ENCODE peak calls at places on chromosomes 6 and 20, in nine cellular contexts. U is astrocyte of the spinal cord, N is heart right ventricle, E is fibroblast of lung, K is colonic mucosa, R is lung, T is psoas muscle, P is GM06990, F is HL-60. L is an unnamed sample.

GRCh38 chr6:82013561-82014275 is 233.8 kb downstream of the IBTK start:
- DNase-seq in U (peak; percentile 81), K (no peak), N (no peak), F (no peak), R (no peak), T (no peak), P (no peak), E (peak; percentile 72), L (peak; percentile 67)

GRCh38 chr6:111427341-111428116 is 55.5 kb downstream of the REV3L start:
- DNase-seq in P (no peak), U (peak; percentile 86), K (no peak), E (peak; percentile 87), F (peak; percentile 71), T (no peak), N (no peak), R (no peak), L (peak; percentile 82)

GRCh38 chr6:159680104-159680503 is 12.9 kb downstream of the SOD2 start:
- DNase-seq in P (no peak), E (peak; percentile 29), U (no peak), K (no peak), F (no peak), R (no peak), T (no peak), N (no peak), L (no peak)

GRCh38 chr20:19802492-19803158 is 44.6 kb downstream of the RIN2 start:
- DNase-seq in N (no peak), P (no peak), F (no peak), R (no peak), T (no peak), K (peak; percentile 42), E (peak; percentile 56), U (peak; percentile 18), L (peak; percentile 93)

GRCh38 chr6:35341557-35341956 is 801 bp upstream of the PPARD start:
- DNase-seq in U (no peak), F (no peak), P (no peak), T (no peak), K (no peak), N (no peak), R (no peak), E (no peak), L (peak; percentile 32)

GRCh38 chr6:45175272-45175671 is 152.9 kb upstream of the RUNX2 start:
- DNase-seq in U (no peak), T (no peak), K (no peak), N (no peak), R (no peak), F (no peak), P (no peak), E (no peak), L (no peak)

GRCh38 chr6:67887747-67888545 is 747.1 kb upstream of the ADGRB3 start:
- DNase-seq in F (no peak), K (no peak), N (no peak), E (no peak), U (no peak), P (no peak), T (no peak), R (no peak), L (no peak)

GRCh38 chr6:25007269-25007699 is 71.5 kb upstream of the RIPOR2 start:
- DNase-seq in P (peak; percentile 70), N (no peak), T (no peak), E (no peak), F (no peak), U (no peak), K (no peak), R (no peak), L (peak; percentile 27)

GRCh38 chr6:137588472-137588871 is 94.3 kb upstream of the OLIG3 start:
- DNase-seq in P (no peak), K (no peak), N (no peak), U (no peak), R (no peak), F (no peak), E (no peak), T (no peak), L (no peak)

GRCh38 chr20:41480054-41480770 is 113.6 kb upstream of the EMILIN3 start:
- DNase-seq in P (no peak), F (peak; percentile 68), U (peak; percentile 8), T (no peak), R (no peak), K (no peak), N (no peak), E (no peak), L (no peak)

GRCh38 chr6:135251416-135251815 is 70.3 kb downstream of the MYB start:
- DNase-seq in P (no peak), N (no peak), E (no peak), K (peak; percentile 84), R (peak; percentile 41), U (no peak), T (no peak), F (no peak), L (no peak)

DNA sequence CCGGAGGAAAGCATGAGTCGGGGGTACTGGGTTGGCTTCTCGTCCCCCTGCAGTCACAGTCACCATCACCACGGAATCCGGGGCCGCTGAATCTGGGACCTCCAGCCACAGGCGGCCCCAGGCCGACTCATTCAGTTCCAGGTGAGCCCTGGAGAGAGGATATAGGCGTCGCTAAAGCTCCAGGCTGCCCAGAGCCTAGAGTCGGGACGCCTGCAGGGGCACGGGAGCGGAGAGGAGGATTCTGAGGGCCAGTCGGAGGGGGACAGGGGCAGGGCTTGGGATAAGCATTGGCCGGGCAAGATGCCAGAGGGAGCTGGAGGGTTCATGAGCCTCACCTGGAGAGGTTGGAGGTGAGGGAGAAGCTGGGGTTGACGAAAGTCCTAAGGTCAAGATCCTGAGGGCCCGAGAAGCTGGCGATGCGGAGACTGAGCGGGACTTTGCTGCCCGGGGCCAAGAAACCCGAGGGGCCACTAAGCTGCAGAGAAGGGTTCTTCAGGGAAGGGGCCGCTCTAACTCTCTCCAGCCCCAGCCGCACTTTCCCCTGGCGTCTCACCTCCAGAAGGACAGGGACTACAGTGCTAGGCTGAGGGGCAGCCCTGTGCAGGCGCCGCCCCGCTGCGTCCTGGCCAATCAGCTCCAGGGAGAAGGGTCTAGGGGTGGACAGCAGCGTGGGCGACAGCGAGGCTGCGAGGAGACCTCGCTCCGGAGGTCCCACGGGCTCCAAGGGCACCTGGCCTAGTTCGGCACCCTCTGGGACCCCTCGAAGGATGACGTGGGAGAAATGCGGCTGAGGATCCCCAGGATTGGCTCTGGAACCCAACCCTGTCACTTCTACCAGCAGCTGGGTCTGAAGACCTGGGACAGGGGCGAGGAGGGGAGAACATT is 3.7 kb downstream of the SAPCD1 start:
- DNase-seq in F (no peak), E (no peak), T (no peak), R (no peak), K (peak; percentile 44), U (no peak), N (no peak), P (no peak), L (no peak)
- H3K4me3 ChIP-seq in F (no peak overlapping the region), E (peak overlapping the region; percentile 36), T (peak overlapping the region; percentile 28), R (no peak overlapping the region), K (peak overlapping the region; percentile 15), U (peak overlapping the region; percentile 20), N (peak overlapping the region; percentile 3), P (no peak overlapping the region), L (no peak overlapping the region)

GRCh38 chr6:29967379-29968010 is 25.2 kb downstream of the HLA-A start:
- DNase-seq in R (peak; percentile 72), E (peak; percentile 6), F (no peak), T (no peak), U (peak; percentile 13), P (no peak), K (peak; percentile 88), N (no peak), L (peak; percentile 79)
- TF ChIP-seq CTCF in R (no peak), E (peak; percentile 23), F (no peak), T (peak; percentile 29), U (no peak), P (peak; percentile 14), K (peak; percentile 23), N (peak; percentile 32), L (peak; percentile 23)

GRCh38 chr20:7770578-7770977 is 169.7 kb downstream of the HAO1 start:
- DNase-seq in R (no peak), T (no peak), E (peak; percentile 30), P (peak; percentile 44), F (no peak), N (no peak), K (no peak), U (peak; percentile 38), L (peak; percentile 42)
- H3K4me3 ChIP-seq in R (no peak overlapping the region), T (no peak overlapping the region), E (no peak overlapping the region), P (no peak overlapping the region), F (no peak overlapping the region), N (no peak overlapping the region), K (no peak overlapping the region), U (no peak overlapping the region), L (no peak overlapping the region)

DNA sequence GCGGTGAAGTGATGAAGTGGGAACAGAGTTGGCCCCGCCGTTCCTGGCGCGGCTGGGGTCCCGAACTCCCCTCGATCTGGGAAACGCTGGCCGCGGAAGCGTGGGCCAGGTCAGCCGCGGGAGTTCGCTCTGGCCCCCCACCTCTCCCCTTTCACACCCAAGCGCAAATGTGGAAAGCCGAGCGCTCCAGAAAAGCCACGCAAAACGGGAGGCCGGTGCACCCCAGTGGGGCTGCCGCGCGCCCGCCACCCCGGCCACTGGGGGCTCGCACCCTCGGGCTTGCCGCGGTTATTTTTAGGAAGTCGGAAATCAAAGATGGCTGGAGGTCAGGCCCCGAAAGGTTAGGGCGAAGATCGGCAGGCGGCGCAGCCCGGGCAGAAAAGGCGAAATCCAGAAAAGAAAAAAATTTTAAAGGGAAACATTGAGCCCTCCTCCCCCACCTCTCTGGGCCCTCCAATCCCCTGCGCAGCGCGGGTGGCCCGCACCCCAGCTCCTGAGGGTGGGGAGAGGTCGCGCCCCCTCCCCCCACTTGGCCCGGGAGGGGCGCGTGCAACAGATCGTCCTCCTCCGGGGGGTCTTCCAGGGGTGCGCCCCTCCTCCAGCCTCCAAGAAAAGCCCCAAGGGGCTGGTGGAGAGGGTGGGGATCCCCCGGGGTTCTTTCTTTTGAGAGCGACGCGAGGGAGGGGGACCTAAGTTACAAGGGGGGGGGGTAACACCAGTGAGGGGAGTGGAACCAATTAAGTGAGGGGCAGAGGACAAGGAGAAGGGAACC is 915 bp downstream of the SALL4 start:
- DNase-seq in T (no peak), E (no peak), F (no peak), N (no peak), K (no peak), R (no peak), P (no peak), U (no peak), L (no peak)
- TF ChIP-seq CTCF in T (no peak), E (peak; percentile 10), F (no peak), N (peak; percentile 15), K (no peak), R (no peak), P (no peak), U (peak; percentile 13), L (no peak)

DNA sequence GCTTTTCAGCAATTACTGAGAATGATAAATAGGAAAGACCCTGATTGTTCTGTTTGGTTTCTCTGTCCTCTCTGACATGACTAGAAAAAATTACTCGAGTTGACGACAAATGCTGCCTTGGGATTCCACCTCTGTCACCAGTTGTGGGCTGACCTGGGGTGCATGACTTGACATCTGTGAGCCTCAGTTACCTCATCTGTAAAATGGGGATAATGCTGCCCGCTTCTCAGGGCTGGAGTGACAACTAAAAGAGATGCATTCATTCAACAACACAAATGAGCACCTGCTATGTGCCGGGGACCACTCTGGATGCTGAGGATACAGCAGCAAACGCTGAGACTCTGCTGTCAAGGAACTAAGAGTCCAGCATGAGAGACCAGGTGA is 94.8 kb downstream of the NFATC2 start:
- DNase-seq in U (no peak), N (no peak), F (no peak), K (no peak), E (no peak), R (no peak), P (no peak), T (no peak), L (no peak)
- H3K4me3 ChIP-seq in U (no peak overlapping the region), N (no peak overlapping the region), F (no peak overlapping the region), K (no peak overlapping the region), E (no peak overlapping the region), R (no peak overlapping the region), P (no peak overlapping the region), T (no peak overlapping the region), L (no peak overlapping the region)

L was measured in epithelial cell of esophagus.